ENCODE peak calls at places on chromosomes 1 and 21, in four cellular contexts. One of them, this sample, is unnamed.

GRCh38 chr1:218351617-218352438 is 6.7 kb downstream of the TGFB2 start:
- DNase-seq in GM12878: no peak
- DNase-seq in endothelial cell of umbilical vein: peak
- DNase-seq in HCT116: no peak
- DNase-seq in this sample: no peak

GRCh38 chr1:197955486-197956394 is 38.6 kb downstream of the LHX9 start:
- DNase-seq in endothelial cell of umbilical vein: no peak
- DNase-seq in GM12878: no peak
- DNase-seq in HCT116: no peak
- DNase-seq in this sample: no peak

GRCh38 chr21:35139382-35139715 is 90.2 kb upstream of the RUNX1 start:
- DNase-seq in GM12878: no peak
- DNase-seq in HCT116: no peak
- DNase-seq in endothelial cell of umbilical vein: no peak
- DNase-seq in this sample: no peak

GRCh38 chr1:183025782-183026774 is 2.9 kb downstream of the LAMC1 start:
- DNase-seq in GM12878: peak
- DNase-seq in HCT116: no peak
- DNase-seq in endothelial cell of umbilical vein: no peak
- DNase-seq in this sample: no peak

GRCh38 chr1:153396461-153396860 is 5.6 kb upstream of the S100A8 start:
- DNase-seq in endothelial cell of umbilical vein: no peak
- DNase-seq in GM12878: no peak
- DNase-seq in HCT116: no peak
- DNase-seq in this sample: no peak

GRCh38 chr1:205583461-205584130 is 48.2 kb downstream of the ELK4 start:
- DNase-seq in HCT116: no peak
- DNase-seq in GM12878: no peak
- DNase-seq in endothelial cell of umbilical vein: no peak
- DNase-seq in this sample: no peak

GRCh38 chr1:214901718-214902117 is 180.8 kb upstream of the KCNK2 start:
- DNase-seq in endothelial cell of umbilical vein: peak
- DNase-seq in GM12878: no peak
- DNase-seq in HCT116: no peak
- DNase-seq in this sample: no peak

GRCh38 chr1:78254517-78254916 is 208.8 kb downstream of the GIPC2 start:
- DNase-seq in endothelial cell of umbilical vein: no peak
- DNase-seq in GM12878: no peak
- DNase-seq in HCT116: no peak
- DNase-seq in this sample: no peak

GRCh38 chr1:46043491-46044017 is 88.9 kb downstream of the PIK3R3 start:
- DNase-seq in GM12878: peak
- DNase-seq in endothelial cell of umbilical vein: no peak
- DNase-seq in HCT116: no peak
- DNase-seq in this sample: no peak

GRCh38 chr1:177913762-177914540 is 55.9 kb downstream of the SEC16B start:
- DNase-seq in HCT116: peak
- DNase-seq in GM12878: no peak
- DNase-seq in endothelial cell of umbilical vein: peak
- DNase-seq in this sample: no peak

GRCh38 chr21:44027607-44028286 is 15.6 kb downstream of the TRAPPC10 start:
- DNase-seq in HCT116: no peak
- DNase-seq in endothelial cell of umbilical vein: no peak
- DNase-seq in GM12878: no peak
- DNase-seq in this sample: no peak

GRCh38 chr1:25198731-25199231 is 33.5 kb downstream of the SYF2 start:
- DNase-seq in endothelial cell of umbilical vein: no peak
- DNase-seq in GM12878: no peak
- DNase-seq in HCT116: no peak
- DNase-seq in this sample: no peak

GRCh38 chr1:226438007-226438406 is 30.1 kb upstream of the PARP1 start:
- DNase-seq in endothelial cell of umbilical vein: peak
- DNase-seq in GM12878: no peak
- DNase-seq in HCT116: peak
- DNase-seq in this sample: no peak

GRCh38 chr1:209886219-209886536 is 51.8 kb upstream of the SYT14 start:
- DNase-seq in HCT116: no peak
- DNase-seq in GM12878: no peak
- DNase-seq in endothelial cell of umbilical vein: peak
- DNase-seq in this sample: no peak

GRCh38 chr1:58266242-58266641 is 280.3 kb downstream of the OMA1 start:
- DNase-seq in GM12878: no peak
- DNase-seq in HCT116: no peak
- DNase-seq in endothelial cell of umbilical vein: no peak
- DNase-seq in this sample: no peak

GRCh38 chr1:228336308-228337030 is 70.2 kb downstream of the TRIM11 start:
- DNase-seq in GM12878: no peak
- DNase-seq in HCT116: no peak
- DNase-seq in endothelial cell of umbilical vein: no peak
- DNase-seq in this sample: no peak

GRCh38 chr1:82565546-82565945 is 764.8 kb downstream of the ADGRL2 start:
- DNase-seq in endothelial cell of umbilical vein: peak
- DNase-seq in HCT116: peak
- DNase-seq in GM12878: no peak
- DNase-seq in this sample: no peak

GRCh38 chr1:28104866-28105467 is 16.6 kb upstream of the EYA3 start:
- DNase-seq in GM12878: no peak
- DNase-seq in HCT116: peak
- DNase-seq in endothelial cell of umbilical vein: peak
- DNase-seq in this sample: no peak

GRCh38 chr1:23545851-23546250 is 13.4 kb downstream of the ID3 start:
- DNase-seq in GM12878: no peak
- DNase-seq in endothelial cell of umbilical vein: no peak
- DNase-seq in HCT116: no peak
- DNase-seq in this sample: no peak
- H3K9ac ChIP-seq in GM12878: no peak
- H3K9ac ChIP-seq in endothelial cell of umbilical vein: no peak
- H3K9ac ChIP-seq in HCT116: no peak
- H3K9ac ChIP-seq in this sample: no peak

GRCh38 chr1:43540653-43541071 is 10.0 kb downstream of the PTPRF start:
- DNase-seq in HCT116: no peak
- DNase-seq in endothelial cell of umbilical vein: peak
- DNase-seq in GM12878: no peak
- DNase-seq in this sample: no peak
- TF ChIP-seq POLR2AphosphoS5 in HCT116: no peak
- TF ChIP-seq POLR2AphosphoS5 in endothelial cell of umbilical vein: no peak
- TF ChIP-seq POLR2AphosphoS5 in GM12878: no peak
- TF ChIP-seq POLR2AphosphoS5 in this sample: no peak

GRCh38 chr1:96968582-96969378 is 247.2 kb downstream of the PTBP2 start:
- DNase-seq in HCT116: no peak
- DNase-seq in GM12878: no peak
- DNase-seq in endothelial cell of umbilical vein: no peak
- DNase-seq in this sample: no peak
- H3K4me3 ChIP-seq in HCT116: no peak
- H3K4me3 ChIP-seq in GM12878: no peak
- H3K4me3 ChIP-seq in endothelial cell of umbilical vein: no peak
- H3K4me3 ChIP-seq in this sample: peak

DNA sequence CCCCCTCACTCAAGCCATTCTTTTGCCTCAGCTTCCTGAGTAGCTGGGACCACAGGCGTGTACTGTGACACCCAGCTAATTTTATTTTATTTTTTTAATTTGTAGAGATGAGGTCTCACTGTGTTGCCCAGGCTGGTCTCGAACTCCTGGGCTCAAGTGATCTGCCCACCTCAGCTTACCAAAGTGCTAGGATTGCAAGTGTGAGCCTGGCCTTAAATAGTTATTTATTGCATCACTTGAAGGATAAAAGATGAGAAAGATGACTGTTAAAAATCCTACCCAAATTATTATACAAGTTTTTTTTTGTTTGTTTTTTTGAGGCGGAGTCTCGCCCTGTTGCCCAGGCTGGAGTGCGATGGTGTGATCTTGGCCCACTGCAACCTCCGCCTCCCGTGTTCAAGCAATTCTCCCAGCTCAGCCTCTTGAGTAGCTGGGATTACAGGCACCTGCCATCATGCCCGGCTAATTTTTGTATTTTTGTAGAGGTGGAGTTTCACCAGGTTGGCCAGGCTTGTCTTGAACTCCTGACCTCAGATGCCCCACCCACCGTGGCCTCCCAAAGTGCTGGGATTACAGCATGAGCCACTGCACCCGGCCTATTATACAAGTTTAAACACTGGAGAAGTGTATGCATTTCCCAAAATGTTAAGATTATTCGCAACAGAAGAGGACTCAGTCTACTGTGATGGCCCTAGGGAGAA is 2.3 kb downstream of the UTP11 start:
- DNase-seq in endothelial cell of umbilical vein: no peak
- DNase-seq in HCT116: no peak
- DNase-seq in GM12878: no peak
- DNase-seq in this sample: no peak
- H3K9ac ChIP-seq in endothelial cell of umbilical vein: no peak
- H3K9ac ChIP-seq in HCT116: no peak
- H3K9ac ChIP-seq in GM12878: peak
- H3K9ac ChIP-seq in this sample: no peak